ENCODE peak calls at places on chromosomes 11 and 22, in four cellular contexts. L is right lobe of liver, T is GM06990, V is neuronal stem cell. W is an unnamed sample.

GRCh38 chr22:31400023-31400397 is 606 bp downstream of the DRG1 start:
- DNase-seq in T (no peak), V (peak; percentile 9), L (no peak), W (peak; percentile 1)

GRCh38 chr11:96316869-96317268 is 26.1 kb downstream of the MAML2 start:
- DNase-seq in L (no peak), T (no peak), V (no peak), W (no peak)

GRCh38 chr11:63017306-63017974 is 1.8 kb upstream of the SLC22A8 start:
- DNase-seq in T (no peak), L (no peak), V (no peak), W (no peak)

GRCh38 chr11:19992162-19992561 is 168.1 kb downstream of the DBX1 start:
- DNase-seq in V (no peak), L (no peak), T (no peak), W (no peak)

GRCh38 chr11:114063149-114063828 is 3.8 kb downstream of the ZBTB16 start:
- DNase-seq in L (no peak), V (no peak), T (no peak), W (no peak)

GRCh38 chr11:13051257-13051656 is 42.1 kb downstream of the RASSF10 start:
- DNase-seq in L (no peak), T (no peak), V (no peak), W (no peak)

GRCh38 chr11:61505640-61506155 is 2.9 kb upstream of the LRRC10B start:
- DNase-seq in T (no peak), V (no peak), L (no peak), W (no peak)

GRCh38 chr22:36907464-36907863 is 6.0 kb upstream of the CSF2RB start:
- DNase-seq in L (no peak), T (no peak), V (no peak), W (no peak)

GRCh38 chr11:126404367-126404766 is 48.9 kb downstream of the ST3GAL4 start:
- DNase-seq in L (no peak), T (no peak), V (no peak), W (no peak)

GRCh38 chr22:31378123-31378522 is 21.3 kb upstream of the DRG1 start:
- DNase-seq in T (no peak), L (no peak), V (no peak), W (no peak)

GRCh38 chr11:64062185-64063039 is 26.7 kb downstream of the FLRT1 start:
- DNase-seq in T (no peak), L (no peak), V (no peak), W (no peak)

GRCh38 chr11:31487848-31488247 is 21.6 kb downstream of the IMMP1L start:
- DNase-seq in V (peak; percentile 27), T (no peak), L (no peak), W (no peak)

GRCh38 chr11:62264004-62264403 is 6.0 kb upstream of the SCGB2A2 start:
- DNase-seq in T (no peak), L (no peak), V (no peak), W (no peak)

GRCh38 chr22:20964799-20965103 is 2.3 kb upstream of the AIFM3 start:
- DNase-seq in V (no peak), T (no peak), L (no peak), W (no peak)

GRCh38 chr11:95352733-95353346 is 121.8 kb upstream of the SESN3 start:
- DNase-seq in V (no peak), L (no peak), T (no peak), W (no peak)

GRCh38 chr22:42990131-42990838 is 24.7 kb downstream of the PACSIN2 start:
- DNase-seq in L (no peak), V (no peak), T (no peak), W (peak; percentile 84)

GRCh38 chr11:76361365-76361764 is 19.6 kb downstream of the THAP12 start:
- DNase-seq in L (no peak), V (no peak), T (no peak), W (no peak)

GRCh38 chr11:22583963-22584492 is 41.6 kb downstream of the FANCF start:
- DNase-seq in L (no peak), V (no peak), T (no peak), W (no peak)

GRCh38 chr11:66727282-66727882 is 1.6 kb downstream of the SPTBN2 start:
- DNase-seq in T (peak; percentile 32), V (no peak), L (peak; percentile 83), W (no peak)

GRCh38 chr11:19013181-19013857 is 47.2 kb downstream of the MRGPRX2 start:
- DNase-seq in T (no peak), V (no peak), L (no peak), W (no peak)

GRCh38 chr22:39013923-39014722 is at the start of gene APOBEC3C:
- DNase-seq in L (peak; percentile 73), T (peak; percentile 76), V (peak; percentile 41), W (peak; percentile 76)

GRCh38 chr22:20946080-20946986 is 20.7 kb upstream of the AIFM3 start:
- DNase-seq in L (no peak), V (no peak), T (no peak), W (peak; percentile 59)

GRCh38 chr22:45551310-45552016 is 48.8 kb downstream of the FBLN1 start:
- DNase-seq in L (no peak), T (no peak), V (no peak), W (no peak)

GRCh38 chr11:117371453-117371852 is 43.8 kb downstream of the CEP164 start:
- DNase-seq in V (no peak), T (no peak), L (no peak), W (no peak)

GRCh38 chr11:121415861-121416260 is 36.3 kb upstream of the SORL1 start:
- DNase-seq in L (no peak), T (no peak), V (no peak), W (peak; percentile 41)

GRCh38 chr11:72037554-72038311 is 39.0 kb downstream of the IL18BP start:
- DNase-seq in L (no peak), T (no peak), V (no peak), W (no peak)

GRCh38 chr11:8247312-8247711 is 16.4 kb downstream of the LMO1 start:
- DNase-seq in V (no peak), L (peak; percentile 59), T (no peak), W (no peak)

DNA sequence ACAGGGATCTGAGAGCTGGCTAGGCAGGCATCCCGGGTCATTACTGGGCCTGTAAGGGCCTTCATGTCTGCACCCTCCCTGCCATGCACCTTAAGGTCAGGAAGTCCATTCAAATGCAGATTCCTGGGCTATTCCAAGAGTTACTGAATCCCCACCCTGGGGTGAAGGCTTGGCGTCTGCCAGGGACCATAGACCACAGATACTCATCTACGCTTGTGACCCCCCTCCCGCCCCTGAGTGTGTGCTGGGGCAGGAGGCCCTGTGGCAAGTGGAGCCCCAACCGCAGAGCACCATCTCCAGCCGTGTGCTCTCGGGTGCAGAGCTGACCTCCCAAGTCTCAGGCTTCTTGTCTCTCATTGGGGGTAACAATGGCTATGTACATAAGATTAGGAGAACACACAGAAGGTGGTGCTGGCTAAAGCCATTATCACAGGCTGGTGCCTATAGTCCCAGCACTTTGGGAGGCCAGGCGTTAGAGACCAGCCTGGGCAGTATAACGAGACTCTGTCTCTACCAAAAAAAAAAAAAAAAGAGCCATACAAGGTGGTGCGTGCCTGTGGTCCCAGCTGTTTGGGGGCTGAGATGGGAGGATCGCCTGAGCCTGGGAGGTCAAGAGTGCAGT is 19.1 kb upstream of the KCNQ1OT1 start:
- DNase-seq in T (no peak), L (peak; percentile 10), V (no peak), W (no peak)
- H3K27me3 ChIP-seq in T (peaks cover 2% of the 10 kb centered on the region), L (no peaks in the 10 kb centered on the region), V (peaks cover 73% of the 10 kb centered on the region), W (peaks cover 23% of the 10 kb centered on the region)

GRCh38 chr11:30429550-30429949 is 106.6 kb downstream of the ARL14EP start:
- DNase-seq in L (no peak), T (no peak), V (no peak), W (no peak)
- H3K27me3 ChIP-seq in L (no peaks in the 10 kb centered on the region), T (no peaks in the 10 kb centered on the region), V (no peaks in the 10 kb centered on the region), W (no peaks in the 10 kb centered on the region)

GRCh38 chr11:44342616-44343015 is 32.7 kb upstream of the ALX4 start:
- DNase-seq in T (no peak), V (no peak), L (no peak), W (no peak)
- H3K27me3 ChIP-seq in T (no peaks in the 10 kb centered on the region), V (peaks cover 6% of the 10 kb centered on the region), L (no peaks in the 10 kb centered on the region), W (peaks cover 55% of the 10 kb centered on the region)

GRCh38 chr11:125062931-125063428 is at the start of gene SLC37A2:
- DNase-seq in T (peak; percentile 85), V (peak; percentile 62), L (peak; percentile 87), W (peak; percentile 47)
- H3K27me3 ChIP-seq in T (no peaks in the 10 kb centered on the region), V (peaks cover 28% of the 10 kb centered on the region), L (no peaks in the 10 kb centered on the region), W (no peaks in the 10 kb centered on the region)

GRCh38 chr11:65492637-65493366 is 6.0 kb upstream of the MALAT1 start:
- DNase-seq in T (peak; percentile 72), L (peak; percentile 75), V (no peak), W (no peak)
- H3K27me3 ChIP-seq in T (no peaks in the 10 kb centered on the region), L (no peaks in the 10 kb centered on the region), V (no peaks in the 10 kb centered on the region), W (no peaks in the 10 kb centered on the region)

DNA sequence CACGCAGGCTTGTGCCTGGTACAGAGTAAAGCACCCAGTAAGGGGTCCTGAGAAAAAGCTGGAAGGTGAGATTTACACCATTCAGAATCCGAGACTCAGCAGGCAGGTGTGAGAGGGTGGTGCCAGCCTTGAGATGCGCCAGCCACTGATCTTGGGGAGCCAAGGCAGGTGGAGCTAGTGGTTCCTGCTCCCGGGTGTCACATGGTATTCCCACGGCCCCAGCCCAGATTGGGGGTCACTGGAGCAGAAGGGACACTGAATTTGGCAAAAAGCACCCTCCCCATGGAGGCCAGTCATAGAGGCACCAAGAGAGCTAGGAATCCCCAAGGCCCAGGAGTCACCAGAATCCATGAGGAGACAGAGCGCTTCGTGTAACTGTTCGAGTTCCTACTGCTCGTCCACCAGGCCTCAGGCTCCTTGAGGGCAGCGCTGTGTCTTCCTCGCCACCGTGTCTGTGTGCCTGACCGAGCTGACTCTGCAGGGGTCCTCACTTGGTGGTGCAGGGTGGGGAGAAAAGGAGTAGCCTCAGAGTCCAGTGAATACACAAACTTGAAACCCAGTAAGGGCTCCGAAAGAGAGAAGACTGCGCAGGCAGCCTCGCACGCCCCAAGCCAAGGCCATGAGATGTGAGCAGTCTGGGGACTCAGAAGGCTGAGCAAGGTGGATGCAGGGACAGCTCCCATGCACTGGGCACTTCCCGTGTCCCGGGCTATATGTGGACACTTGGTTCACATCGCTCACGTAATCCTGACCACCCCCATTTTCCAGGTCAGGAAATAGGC is 28.2 kb downstream of the TOM1 start:
- DNase-seq in T (no peak), V (no peak), L (peak; percentile 51), W (no peak)
- H3K27me3 ChIP-seq in T (no peaks in the 10 kb centered on the region), V (no peaks in the 10 kb centered on the region), L (no peaks in the 10 kb centered on the region), W (no peaks in the 10 kb centered on the region)

DNA sequence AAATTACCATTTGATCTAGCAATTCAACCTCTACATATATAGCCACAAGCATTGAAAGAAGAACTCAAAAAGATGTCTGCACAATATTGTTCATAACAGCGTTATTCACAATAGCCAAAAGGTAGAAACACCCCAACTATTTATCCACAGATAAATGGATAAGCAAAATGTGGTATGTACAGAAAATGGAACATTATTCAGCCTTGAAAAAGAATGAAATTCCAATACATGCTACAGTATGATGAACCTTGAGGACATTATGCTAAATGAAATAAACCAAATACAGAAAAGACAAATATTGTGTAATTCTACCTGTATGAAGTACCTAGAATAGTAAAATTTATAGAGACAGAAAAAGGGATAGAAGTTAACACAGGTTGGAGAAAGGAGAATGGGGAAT is 2.6 kb upstream of the ETS1 start:
- DNase-seq in T (no peak), V (no peak), L (no peak), W (no peak)
- H3K27me3 ChIP-seq in T (no peaks in the 10 kb centered on the region), V (peaks cover 16% of the 10 kb centered on the region), L (peaks cover 6% of the 10 kb centered on the region), W (peaks cover 88% of the 10 kb centered on the region)

W was measured in foreskin keratinocyte.